ENCODE peak calls at places on chromosomes 1 and 21, in six cellular contexts. P is mammary epithelial cell; G is adrenal gland; M is nephron progenitor cell; Q is Calu3; L is CD8-positive, alpha-beta T cell. R is an unnamed sample.

GRCh38 chr1:180117764-180118116 is 36.9 kb upstream of the QSOX1 start:
- DNase-seq in Q (no peak), P (peak), M (no peak), G (no peak), L (no peak), R (no peak)

GRCh38 chr1:173304529-173305227 is 97.5 kb upstream of the TNFSF4 start:
- DNase-seq in G (no peak), L (no peak), P (no peak), M (no peak), Q (no peak), R (no peak)

GRCh38 chr1:16348414-16349182 is 3.7 kb downstream of the FBXO42 start:
- DNase-seq in P (peak), G (no peak), Q (no peak), M (no peak), L (no peak), R (no peak)

GRCh38 chr1:12774801-12775345 is 1.3 kb downstream of the PRAMEF12 start:
- DNase-seq in L (no peak), M (no peak), P (no peak), G (no peak), Q (no peak), R (no peak)

GRCh38 chr1:4424254-4424653 is 230.2 kb upstream of the AJAP1 start:
- DNase-seq in L (no peak), G (no peak), P (no peak), Q (no peak), M (no peak), R (no peak)

GRCh38 chr1:116568925-116569490 is 1.8 kb downstream of the CD58 start:
- DNase-seq in M (no peak), G (no peak), L (no peak), Q (no peak), P (no peak), R (no peak)

GRCh38 chr1:38018864-38019343 is 6.4 kb downstream of the UTP11 start:
- DNase-seq in G (no peak), M (no peak), P (no peak), L (no peak), Q (no peak), R (no peak)

GRCh38 chr1:107162745-107163144 is 21.9 kb downstream of the NTNG1 start:
- DNase-seq in G (no peak), Q (no peak), L (no peak), M (no peak), P (peak), R (no peak)

GRCh38 chr21:16800536-16800935 is 712.3 kb upstream of the CXADR start:
- DNase-seq in G (no peak), Q (no peak), M (no peak), P (no peak), L (no peak), R (no peak)

GRCh38 chr1:37567023-37567422 is 10.3 kb downstream of the DNALI1 start:
- DNase-seq in L (no peak), Q (no peak), G (no peak), M (no peak), P (no peak), R (no peak)

GRCh38 chr21:44006017-44006624 is 6.0 kb upstream of the TRAPPC10 start:
- DNase-seq in P (peak), M (no peak), G (no peak), Q (peak), L (no peak), R (no peak)

GRCh38 chr1:20150969-20151368 is 11.8 kb downstream of the PLA2G2F start:
- DNase-seq in M (no peak), Q (no peak), L (no peak), P (no peak), G (no peak), R (no peak)

GRCh38 chr1:2890221-2890850 is 88.8 kb upstream of the TTC34 start:
- DNase-seq in Q (no peak), M (no peak), P (no peak), L (no peak), G (no peak), R (no peak)

GRCh38 chr1:44217809-44218410 is 4.6 kb downstream of the DMAP1 start:
- DNase-seq in P (peak), Q (peak), L (peak), G (peak), M (peak), R (peak)

GRCh38 chr1:205515781-205516253 is 11.3 kb downstream of the CDK18 start:
- DNase-seq in G (no peak), L (no peak), M (no peak), P (no peak), Q (no peak), R (no peak)

GRCh38 chr1:41672641-41673313 is 188.3 kb upstream of the EDN2 start:
- DNase-seq in Q (no peak), L (no peak), G (no peak), P (no peak), M (no peak), R (no peak)

GRCh38 chr1:15323989-15324866 is 77.2 kb downstream of the FHAD1 start:
- DNase-seq in P (no peak), Q (no peak), M (peak), L (no peak), G (no peak), R (no peak)

GRCh38 chr1:156808186-156809030 is 8.2 kb downstream of the SH2D2A start:
- DNase-seq in L (no peak), G (no peak), P (no peak), M (no peak), Q (no peak), R (no peak)

GRCh38 chr21:15309022-15309590 is 244.3 kb upstream of the NRIP1 start:
- DNase-seq in P (peak), M (no peak), G (no peak), L (no peak), Q (no peak), R (no peak)

GRCh38 chr1:8089535-8090228 is 63.6 kb upstream of the ERRFI1 start:
- DNase-seq in Q (no peak), L (no peak), G (no peak), P (peak), M (no peak), R (no peak)

GRCh38 chr1:216221260-216221700 is 202.0 kb downstream of the USH2A start:
- DNase-seq in G (peak), L (no peak), P (peak), M (peak), Q (peak), R (peak)

GRCh38 chr1:236303675-236304074 is 21.9 kb upstream of the ERO1B start:
- DNase-seq in Q (no peak), M (no peak), P (peak), G (no peak), L (peak), R (no peak)

GRCh38 chr1:36450919-36451305 is 661 bp upstream of the OSCP1 start:
- DNase-seq in L (no peak), M (no peak), P (no peak), Q (no peak), G (no peak), R (no peak)

GRCh38 chr1:16163882-16164820 is 8.3 kb upstream of the EPHA2 start:
- DNase-seq in G (no peak), P (peak), Q (peak), L (no peak), M (no peak), R (no peak)

GRCh38 chr1:2788506-2789163 is 12.9 kb downstream of the TTC34 start:
- DNase-seq in Q (no peak), P (no peak), G (no peak), L (no peak), M (no peak), R (no peak)

GRCh38 chr1:23422313-23422877 is 2.2 kb downstream of the TCEA3 start:
- DNase-seq in L (peak), Q (no peak), M (peak), G (peak), P (peak), R (no peak)

GRCh38 chr1:228218513-228219244 is 10.8 kb downstream of the OBSCN start:
- DNase-seq in P (no peak), M (no peak), L (no peak), Q (no peak), G (no peak), R (no peak)
- TF ChIP-seq CTCF in P (no peak), M (no peak), L (no peak), Q (no peak), G (no peak), R (no peak)

GRCh38 chr1:100589667-100590066 is 51.7 kb downstream of the GPR88 start:
- DNase-seq in L (no peak), Q (no peak), M (no peak), P (no peak), G (no peak), R (no peak)

GRCh38 chr1:100582943-100583342 is 45.0 kb downstream of the GPR88 start:
- DNase-seq in Q (no peak), M (no peak), L (no peak), G (no peak), P (no peak), R (no peak)

GRCh38 chr1:100583827-100584226 is 45.9 kb downstream of the GPR88 start:
- DNase-seq in L (no peak), G (no peak), Q (no peak), P (no peak), M (no peak), R (no peak)

GRCh38 chr1:100584761-100585745 is 47.1 kb downstream of the GPR88 start:
- DNase-seq in M (no peak), G (peak), Q (peak), L (no peak), P (peak), R (no peak)

DNA sequence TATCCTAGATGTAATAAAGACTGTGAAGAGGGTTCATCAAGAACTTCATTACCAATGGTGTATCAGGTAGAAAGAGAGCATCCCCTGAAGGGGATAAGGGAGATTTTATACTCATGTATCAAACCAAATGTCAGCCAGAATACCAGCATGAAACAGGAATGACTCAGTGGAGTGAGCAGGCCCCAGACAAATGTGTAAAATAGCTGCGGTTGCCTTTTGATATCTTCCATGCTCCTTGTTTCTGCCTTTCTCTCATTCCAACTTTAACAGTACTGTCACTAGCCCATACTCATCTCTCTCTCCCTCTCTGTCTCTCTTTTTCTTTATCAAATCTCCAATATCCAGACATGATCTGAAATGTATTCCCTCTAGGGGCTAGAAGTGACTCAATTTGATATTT is 47.8 kb downstream of the GPR88 start:
- DNase-seq in L (no peak), M (no peak), P (peak), G (no peak), Q (no peak), R (no peak)
- TF ChIP-seq CTCF in L (no peak), M (no peak), P (no peak), G (no peak), Q (no peak), R (no peak)

GRCh38 chr1:54947540-54947939 is 32.9 kb upstream of the TMEM61 start:
- DNase-seq in Q (no peak), P (no peak), M (no peak), G (no peak), L (no peak), R (no peak)

GRCh38 chr1:54944610-54945392 is 35.6 kb upstream of the TMEM61 start:
- DNase-seq in L (peak), P (peak), G (peak), M (peak), Q (peak), R (peak)

GRCh38 chr1:54940027-54940426 is 40.4 kb upstream of the TMEM61 start:
- DNase-seq in M (no peak), G (no peak), Q (no peak), P (no peak), L (no peak), R (no peak)

GRCh38 chr1:54945393-54945936 is 35.0 kb upstream of the TMEM61 start:
- DNase-seq in Q (peak), P (peak), G (no peak), L (no peak), M (no peak), R (no peak)

DNA sequence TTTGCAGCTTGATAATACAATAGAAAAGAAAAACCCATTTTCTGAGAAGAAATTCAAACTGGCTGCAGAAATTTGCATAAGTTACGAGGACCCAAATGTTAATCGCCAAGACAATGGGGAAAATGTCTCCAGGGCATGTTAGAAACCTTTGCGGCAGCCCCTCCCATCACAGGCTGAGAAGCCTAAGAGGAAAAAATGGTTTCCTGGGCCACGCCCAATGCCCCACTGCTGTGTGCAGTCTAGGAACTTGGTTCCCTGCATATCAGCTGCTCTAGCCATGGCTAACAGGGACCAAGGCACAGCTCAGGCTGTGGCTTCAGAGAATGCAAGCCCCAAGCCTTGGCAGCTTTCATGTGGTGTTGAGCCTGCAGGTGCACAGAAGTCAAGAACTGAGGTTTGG is 37.5 kb upstream of the TMEM61 start:
- DNase-seq in L (no peak), M (no peak), P (no peak), G (no peak), Q (no peak), R (no peak)
- TF ChIP-seq CTCF in L (no peak), M (no peak), P (no peak), G (no peak), Q (no peak), R (no peak)

DNA sequence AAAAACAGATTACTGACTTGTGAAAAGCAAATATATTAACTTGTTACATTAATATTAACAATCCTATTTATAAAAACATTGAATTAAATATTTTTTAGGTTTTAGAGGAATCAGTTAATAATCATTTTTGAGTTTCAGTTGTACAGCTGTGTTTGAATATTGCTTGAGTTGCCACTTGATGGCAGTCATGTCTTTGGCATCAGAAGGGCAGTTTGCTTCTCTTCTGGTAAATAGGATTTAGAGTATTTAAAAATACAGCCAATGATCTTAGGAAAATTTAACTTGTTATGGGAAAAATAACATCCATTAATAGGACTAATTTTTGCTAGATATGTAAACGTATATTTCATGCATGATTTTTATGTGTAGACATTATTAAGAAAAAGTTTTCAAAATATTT is 234.1 kb downstream of the NCAM2 start:
- DNase-seq in G (peak), P (no peak), Q (no peak), M (peak), L (no peak), R (no peak)
- TF ChIP-seq CTCF in G (peak), P (no peak), Q (no peak), M (peak), L (no peak), R (peak)

DNA sequence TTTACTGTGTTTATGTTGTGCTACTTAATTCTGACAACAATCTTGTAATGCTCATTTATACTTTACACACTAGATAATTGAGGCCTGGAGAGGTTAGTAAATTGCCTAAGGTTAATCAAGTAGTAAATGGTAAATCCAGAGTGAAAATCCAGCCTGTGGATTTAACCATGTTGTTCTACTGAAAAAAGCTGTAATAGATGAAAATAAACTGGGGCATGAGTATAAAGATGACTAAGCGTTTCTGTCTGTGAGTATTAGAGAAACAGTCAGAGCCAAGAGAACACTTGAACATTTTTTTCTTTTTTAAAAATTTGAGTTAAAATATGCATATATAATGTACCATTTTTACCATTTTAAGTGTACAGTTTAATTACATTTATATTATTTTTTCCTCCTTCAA is 47.9 kb upstream of the LEPR start:
- DNase-seq in M (no peak), Q (no peak), P (no peak), G (no peak), L (no peak), R (no peak)
- TF ChIP-seq CTCF in M (no peak), Q (no peak), P (no peak), G (no peak), L (no peak), R (no peak)

GRCh38 chr1:30777906-30778155 is 20.3 kb upstream of the LAPTM5 start:
- DNase-seq in P (no peak), Q (peak), L (no peak), G (no peak), M (peak), R (no peak)
- TF ChIP-seq CTCF in P (peak), Q (peak), L (no peak), G (no peak), M (peak), R (peak)

DNA sequence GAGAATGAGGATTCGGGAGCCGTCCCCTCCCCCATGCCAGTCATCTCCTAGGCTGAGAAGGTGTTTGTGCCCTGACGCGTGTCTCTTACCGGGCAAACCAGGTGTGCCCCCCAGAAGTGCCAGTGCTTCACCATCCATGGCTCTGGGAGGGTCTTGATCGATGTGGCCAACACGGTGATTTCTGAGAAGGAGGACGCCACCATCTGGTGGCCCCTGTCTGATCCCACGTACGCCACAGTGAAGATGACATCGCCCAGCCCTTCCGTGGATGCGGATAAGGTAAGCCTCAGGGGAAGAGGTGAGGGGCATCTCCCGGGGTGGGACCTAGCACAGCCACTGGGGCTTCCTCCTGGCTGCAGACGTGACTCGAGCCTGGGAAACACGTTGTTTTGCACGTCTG is 959 bp downstream of the PADI6 start:
- DNase-seq in Q (no peak), P (no peak), G (no peak), L (no peak), M (no peak), R (no peak)
- TF ChIP-seq CTCF in Q (no peak), P (no peak), G (no peak), L (no peak), M (no peak), R (no peak)

DNA sequence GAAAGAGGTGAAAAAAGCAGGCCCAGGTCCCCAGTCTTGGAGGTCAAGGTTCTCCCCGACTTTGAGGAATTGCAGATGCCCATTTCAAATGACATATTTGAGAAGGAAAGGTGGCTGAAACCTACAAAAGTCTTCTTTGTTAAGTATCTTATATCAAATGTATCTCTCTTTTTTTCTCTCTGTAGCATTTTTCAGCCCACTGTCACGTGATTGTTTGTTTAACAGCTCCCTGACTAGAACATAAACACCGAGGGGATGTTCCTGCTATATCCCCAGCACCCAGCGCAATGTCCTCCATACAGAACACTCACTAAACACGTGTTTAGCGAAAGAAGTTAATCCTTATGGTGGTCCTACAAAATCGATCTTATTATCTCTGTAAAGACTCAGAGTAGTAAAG is 27.6 kb downstream of the BEND5 start:
- DNase-seq in M (no peak), G (no peak), Q (no peak), P (no peak), L (no peak), R (no peak)
- TF ChIP-seq CTCF in M (no peak), G (no peak), Q (no peak), P (no peak), L (no peak), R (no peak)

R was measured in progenitor cell of endocrine pancreas.